ENCODE peak calls at places on chromosomes 6 and 20, in eight cellular contexts. I is stimulated activated naive B cell treated with anti-CD40 and anti-IgM and Interleukin-4, amounts not matched to agents 10 μg/mL and 1 μg/mL and 100 μg/mL, for 72 hours; O is thoracic aorta; E is NCI-H2107; M is iPS DF 6.9; Y is activated CD8-positive, alpha-beta memory T cell treated with anti-CD3 and anti-CD28 coated beads for 1 hour; W is left cardiac atrium; J is stimulated activated CD8-positive, alpha-beta memory T cell treated with anti-CD3 and anti-CD28 coated beads, Interleukin-2, amount 100 ng/mL, for 1 hour. N is an unnamed sample.

GRCh38 chr6:56555438-56555872 is 87.2 kb downstream of the DST start:
- DNase-seq in I (no peak), O (no peak), E (no peak), M (no peak), Y (no peak), W (no peak), J (no peak), N (no peak)

GRCh38 chr6:170505306-170505705 is 47.8 kb downstream of the PSMB1 start:
- DNase-seq in I (no peak), O (no peak), E (no peak), M (no peak), Y (no peak), W (peak), J (no peak), N (no peak)

GRCh38 chr20:23461180-23461579 is 8.5 kb upstream of the CST11 start:
- DNase-seq in I (no peak), O (no peak), E (no peak), M (no peak), Y (no peak), W (no peak), J (no peak), N (no peak)

GRCh38 chr20:48278961-48279481 is 493.7 kb upstream of the SULF2 start:
- DNase-seq in I (no peak), O (no peak), E (no peak), M (no peak), Y (no peak), W (no peak), J (no peak), N (no peak)

GRCh38 chr20:61313396-61313795 is 61.3 kb downstream of the CDH4 start:
- DNase-seq in I (no peak), O (no peak), E (no peak), M (no peak), Y (no peak), W (no peak), J (no peak), N (no peak)

GRCh38 chr6:14072084-14072483 is 45.5 kb upstream of the CD83 start:
- DNase-seq in I (peak), O (no peak), E (no peak), M (no peak), Y (no peak), W (no peak), J (no peak), N (no peak)

GRCh38 chr6:24923885-24924401 is 11.8 kb downstream of the RIPOR2 start:
- DNase-seq in I (no peak), O (no peak), E (no peak), M (no peak), Y (no peak), W (no peak), J (no peak), N (no peak)

GRCh38 chr20:48217191-48217590 is 431.9 kb upstream of the SULF2 start:
- DNase-seq in I (no peak), O (no peak), E (no peak), M (no peak), Y (no peak), W (no peak), J (no peak), N (no peak)

GRCh38 chr20:11891081-11891826 is 26.4 kb upstream of the BTBD3 start:
- DNase-seq in I (peak), O (peak), E (peak), M (no peak), Y (no peak), W (peak), J (no peak), N (peak)

GRCh38 chr6:38943964-38944363 is 104.6 kb upstream of the GLP1R start:
- DNase-seq in I (no peak), O (no peak), E (no peak), M (no peak), Y (no peak), W (no peak), J (no peak), N (no peak)

GRCh38 chr6:39137235-39137634 is 22.2 kb upstream of the SAYSD1 start:
- DNase-seq in I (no peak), O (no peak), E (no peak), M (peak), Y (no peak), W (no peak), J (peak), N (no peak)

GRCh38 chr6:163943647-163944395 is 529.3 kb downstream of the QKI start:
- DNase-seq in I (no peak), O (no peak), E (no peak), M (peak), Y (no peak), W (no peak), J (no peak), N (no peak)

GRCh38 chr6:89321571-89321970 is 6.5 kb upstream of the GABRR2 start:
- DNase-seq in I (no peak), O (no peak), E (no peak), M (no peak), Y (no peak), W (no peak), J (no peak), N (no peak)

GRCh38 chr6:31725502-31726350 is 2.6 kb downstream of the MPIG6B start:
- DNase-seq in I (no peak), O (no peak), E (no peak), M (no peak), Y (no peak), W (no peak), J (no peak), N (no peak)